ENCODE peak calls at places on chromosomes 13 and 19, in five cellular contexts. U is uterus; P is fibroblast of lung; R is neuronal stem cell; X is CD4-positive, CD25-positive, alpha-beta regulatory T cell. V is an unnamed sample.
A peak's percentile ranks its signal among the peaks of the same experiment; 100 is the strongest.

GRCh38 chr19:29771708-29772415 is 39.9 kb upstream of the CCNE1 start:
- DNase-seq in U (no peak), P (peak; percentile 45), R (peak; percentile 38), X (peak; percentile 32), V (peak; percentile 18)

GRCh38 chr19:4988770-4989251 is 19.9 kb downstream of the KDM4B start:
- DNase-seq in U (peak; percentile 85), P (peak; percentile 75), R (peak; percentile 21), X (no peak), V (no peak)

GRCh38 chr13:94548382-94549240 is 47.3 kb downstream of the TGDS start:
- DNase-seq in U (peak; percentile 39), P (peak; percentile 57), R (no peak), X (no peak), V (no peak)

GRCh38 chr13:48547663-48548092 is 14.8 kb upstream of the RCBTB2 start:
- DNase-seq in U (no peak), P (no peak), R (no peak), X (no peak), V (no peak)

GRCh38 chr19:41116261-41116660 is 2.0 kb downstream of the CYP2F1 start:
- DNase-seq in U (no peak), P (no peak), R (no peak), X (no peak), V (no peak)

GRCh38 chr19:3478409-3479176 is 1.7 kb downstream of the SMIM24 start:
- DNase-seq in U (no peak), P (no peak), R (no peak), X (no peak), V (peak; percentile 28)

GRCh38 chr13:113179374-113180230 is 21.2 kb downstream of the PROZ start:
- DNase-seq in U (no peak), P (peak; percentile 54), R (peak; percentile 43), X (no peak), V (no peak)

GRCh38 chr19:2976609-2977000 is 759 bp upstream of the TLE6 start:
- DNase-seq in U (no peak), P (no peak), R (no peak), X (no peak), V (no peak)

GRCh38 chr13:32201809-32202208 is 113.4 kb downstream of the ZAR1L start:
- DNase-seq in U (no peak), P (no peak), R (no peak), X (no peak), V (no peak)

GRCh38 chr13:60467098-60467497 is 70.1 kb downstream of the TDRD3 start:
- DNase-seq in U (no peak), P (no peak), R (no peak), X (no peak), V (no peak)

GRCh38 chr13:25654332-25654731 is 282.6 kb downstream of the ATP8A2 start:
- DNase-seq in U (no peak), P (no peak), R (no peak), X (no peak), V (no peak)

GRCh38 chr13:114147803-114148520 is 15.5 kb upstream of the RASA3 start:
- DNase-seq in U (no peak), P (no peak), R (no peak), X (no peak), V (no peak)

GRCh38 chr13:37295046-37295445 is 189.6 kb upstream of the CSNK1A1L start:
- DNase-seq in U (no peak), P (no peak), R (no peak), X (no peak), V (no peak)

GRCh38 chr19:45591004-45591637 is 6.5 kb upstream of the OPA3 start:
- DNase-seq in U (no peak), P (peak; percentile 45), R (no peak), X (no peak), V (peak; percentile 65)

GRCh38 chr19:19997656-19998268 is 41.5 kb downstream of the ZNF682 start:
- DNase-seq in U (peak; percentile 15), P (no peak), R (no peak), X (peak; percentile 10), V (no peak)

GRCh38 chr19:46730187-46730586 is 13.3 kb upstream of the PRKD2 start:
- DNase-seq in U (no peak), P (no peak), R (no peak), X (no peak), V (no peak)

GRCh38 chr19:24004166-24004565 is 82.8 kb upstream of the ZNF254 start:
- DNase-seq in U (no peak), P (no peak), R (no peak), X (no peak), V (no peak)

GRCh38 chr19:14177496-14178074 is 28.4 kb downstream of the ADGRL1 start:
- DNase-seq in U (no peak), P (no peak), R (no peak), X (no peak), V (no peak)

GRCh38 chr13:70162141-70162540 is 53.9 kb upstream of the KLHL1 start:
- DNase-seq in U (no peak), P (no peak), R (no peak), X (no peak), V (no peak)

GRCh38 chr19:45598267-45599011 is 3.6 kb downstream of the GPR4 start:
- DNase-seq in U (peak; percentile 30), P (no peak), R (no peak), X (no peak), V (peak; percentile 39)

GRCh38 chr13:109955598-109955997 is 169.2 kb upstream of the IRS2 start:
- DNase-seq in U (no peak), P (peak; percentile 53), R (no peak), X (no peak), V (no peak)

GRCh38 chr13:46861959-46862358 is 34.9 kb downstream of the HTR2A start:
- DNase-seq in U (no peak), P (no peak), R (no peak), X (no peak), V (no peak)

GRCh38 chr13:114071991-114072390 is 60.4 kb downstream of the RASA3 start:
- DNase-seq in U (peak; percentile 13), P (peak; percentile 20), R (no peak), X (no peak), V (no peak)

GRCh38 chr19:45125975-45126493 is 33.1 kb downstream of the PPP1R37 start:
- DNase-seq in U (no peak), P (peak; percentile 39), R (peak; percentile 41), X (peak; percentile 51), V (peak; percentile 76)

GRCh38 chr13:109233293-109233692 is 553.1 kb downstream of the IRS2 start:
- DNase-seq in U (no peak), P (no peak), R (no peak), X (no peak), V (no peak)

GRCh38 chr19:17488593-17489391 is 18.5 kb downstream of the SLC27A1 start:
- DNase-seq in U (peak; percentile 52), P (peak; percentile 25), R (peak; percentile 77), X (peak; percentile 43), V (peak; percentile 74)

GRCh38 chr13:81283062-81283461 is 942.1 kb upstream of the SPRY2 start:
- DNase-seq in U (no peak), P (no peak), R (no peak), X (no peak), V (no peak)

GRCh38 chr19:50668416-50669318 is 19.4 kb downstream of the C19orf81 start:
- DNase-seq in U (no peak), P (no peak), R (no peak), X (no peak), V (no peak)

GRCh38 chr13:71242191-71242590 is 624.8 kb downstream of the DACH1 start:
- DNase-seq in U (no peak), P (peak; percentile 39), R (peak; percentile 48), X (no peak), V (no peak)

GRCh38 chr13:30870049-30870884 is 35.8 kb upstream of the MEDAG start:
- DNase-seq in U (peak; percentile 84), P (peak; percentile 99), R (peak; percentile 42), X (no peak), V (no peak)

GRCh38 chr19:50449236-50449899 is 16.7 kb downstream of the MYBPC2 start:
- DNase-seq in U (no peak), P (no peak), R (no peak), X (no peak), V (no peak)

GRCh38 chr13:45681101-45681500 is 21.0 kb upstream of the CBY2 start:
- DNase-seq in U (no peak), P (no peak), R (no peak), X (no peak), V (no peak)
- H3K27ac ChIP-seq in U (no peak overlapping the region), P (no peak overlapping the region), R (no peak overlapping the region), X (no peak overlapping the region), V (no peak overlapping the region)

DNA sequence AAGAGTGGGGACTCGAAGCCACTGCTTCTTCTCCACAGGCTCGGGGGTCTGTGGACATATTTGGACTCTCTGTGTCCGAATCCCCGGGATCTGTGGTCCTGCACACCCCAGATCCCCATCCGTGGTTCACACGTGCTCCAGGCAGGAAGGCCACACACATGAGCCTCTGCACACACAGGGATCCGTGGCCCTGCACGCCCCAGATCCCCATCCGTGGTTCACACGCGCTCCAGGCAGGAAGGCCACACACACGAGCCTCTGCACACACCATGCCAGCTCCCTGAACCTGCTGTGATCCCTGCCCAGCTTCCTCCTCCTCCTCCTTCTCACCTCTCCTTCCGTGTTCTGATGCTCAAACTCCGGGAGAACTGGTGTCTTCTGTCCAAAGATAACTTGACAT is 3.1 kb downstream of the TEX29 start:
- DNase-seq in U (no peak), P (no peak), R (no peak), X (no peak), V (no peak)
- H3K27ac ChIP-seq in U (no peak overlapping the region), P (no peak overlapping the region), R (no peak overlapping the region), X (no peak overlapping the region), V (no peak overlapping the region)

GRCh38 chr19:7910321-7911161 is 4.1 kb upstream of the TGFBR3L start:
- DNase-seq in U (peak; percentile 17), P (no peak), R (no peak), X (no peak), V (no peak)
- H3K27ac ChIP-seq in U (no peak overlapping the region), P (no peak overlapping the region), R (no peak overlapping the region), X (no peak overlapping the region), V (no peak overlapping the region)

DNA sequence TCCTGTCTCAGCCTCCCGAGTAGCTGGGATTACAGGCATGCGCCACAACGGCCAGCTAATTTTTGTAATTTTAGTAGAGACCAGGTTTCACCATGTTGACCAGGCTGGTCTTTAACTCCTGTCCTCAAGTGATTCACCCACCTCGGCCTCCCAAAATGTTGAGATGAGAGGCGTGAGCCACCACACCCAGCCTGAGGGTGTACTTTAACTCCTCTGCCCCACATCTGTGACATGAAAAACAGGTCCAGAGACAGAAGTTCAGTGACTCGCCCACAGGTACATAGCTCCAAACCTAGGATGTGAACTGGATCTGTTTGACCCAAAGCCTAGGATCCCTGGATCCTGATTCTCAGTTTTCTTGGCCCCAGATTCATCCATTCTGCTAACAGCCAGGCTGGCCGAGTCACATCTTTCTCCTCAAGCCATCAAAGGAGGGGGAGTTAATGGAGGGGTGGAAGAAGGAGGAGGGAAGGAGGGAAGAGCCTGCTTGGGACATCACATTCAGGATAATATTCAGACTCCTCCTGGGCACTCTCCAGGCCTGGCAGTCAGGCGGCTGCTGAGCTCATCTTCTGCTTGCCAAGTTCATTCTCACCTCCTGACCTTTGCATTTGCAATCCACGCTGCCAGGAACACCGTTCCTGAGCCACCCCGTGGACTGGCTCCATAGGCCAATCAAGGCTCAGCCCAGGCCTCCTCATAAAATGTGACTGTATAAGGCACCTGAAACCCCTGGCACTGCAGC is 3.1 kb downstream of the SPC24 start:
- DNase-seq in U (peak; percentile 93), P (peak; percentile 92), R (no peak), X (no peak), V (no peak)
- H3K27ac ChIP-seq in U (peak overlapping the region; percentile 89), P (peak overlapping the region; percentile 61), R (no peak overlapping the region), X (no peak overlapping the region), V (no peak overlapping the region)